ENCODE peak calls at places on chromosome 11, in four cellular contexts. T is cardiac septum, E is aorta, W is NCI-H226. D is an unnamed sample.

GRCh38 chr11:126403039-126403438 is 47.6 kb downstream of the ST3GAL4 start:
- DNase-seq in W (peak), T (no peak), E (no peak), D (no peak)

GRCh38 chr11:82960779-82961143 is 59.2 kb downstream of the DDIAS start:
- DNase-seq in T (no peak), E (no peak), W (no peak), D (no peak)

GRCh38 chr11:14642873-14643696 is 519 bp upstream of the PDE3B start:
- DNase-seq in W (no peak), E (no peak), T (no peak), D (no peak)

GRCh38 chr11:9489366-9489765 is 28.6 kb downstream of the ZNF143 start:
- DNase-seq in T (no peak), W (no peak), E (no peak), D (no peak)

GRCh38 chr11:71331631-71332030 is 79.3 kb upstream of the SHANK2 start:
- DNase-seq in E (peak), W (no peak), T (peak), D (peak)

GRCh38 chr11:3959015-3959917 is 103.8 kb downstream of the STIM1 start:
- DNase-seq in E (no peak), T (no peak), W (peak), D (no peak)

GRCh38 chr11:94803491-94803890 is 35.3 kb downstream of the AMOTL1 start:
- DNase-seq in E (no peak), T (no peak), W (no peak), D (no peak)

GRCh38 chr11:104918113-104918824 is 20.0 kb upstream of the CASP12 start:
- DNase-seq in E (no peak), T (no peak), W (peak), D (no peak)

GRCh38 chr11:62842171-62842717 is 2.9 kb upstream of the WDR74 start:
- DNase-seq in E (peak), T (no peak), W (no peak), D (peak)

GRCh38 chr11:134414772-134415765 is 3.0 kb upstream of the B3GAT1 start:
- DNase-seq in W (no peak), E (peak), T (no peak), D (peak)

GRCh38 chr11:11582261-11582701 is 39.5 kb downstream of the GALNT18 start:
- DNase-seq in T (no peak), W (no peak), E (no peak), D (no peak)

GRCh38 chr11:48028909-48029685 is 48.7 kb downstream of the PTPRJ start:
- DNase-seq in T (no peak), W (no peak), E (no peak), D (no peak)

GRCh38 chr11:118098996-118099837 is 12.5 kb upstream of the SMIM35 start:
- DNase-seq in W (no peak), T (no peak), E (peak), D (peak)

GRCh38 chr11:76030286-76030685 is 176.0 kb downstream of the WNT11 start:
- DNase-seq in T (no peak), W (no peak), E (no peak), D (no peak)

GRCh38 chr11:76665921-76666351 is 4.6 kb downstream of the LRRC32 start:
- DNase-seq in W (no peak), E (no peak), T (no peak), D (peak)

GRCh38 chr11:74325649-74326645 is 14.5 kb upstream of the P4HA3 start:
- DNase-seq in W (no peak), T (peak), E (peak), D (peak)

GRCh38 chr11:65354265-65355012 is at the start of gene TIGD3:
- DNase-seq in E (peak), T (peak), W (peak), D (peak)

GRCh38 chr11:59706518-59707285 is 6.9 kb downstream of the OR10V1 start:
- DNase-seq in W (peak), E (no peak), T (no peak), D (no peak)

GRCh38 chr11:115276799-115277198 is 227.4 kb downstream of the CADM1 start:
- DNase-seq in E (no peak), W (no peak), T (no peak), D (no peak)